ENCODE peak calls at places on chromosomes 3 and 15, in seven cellular contexts. A is right atrium auricular region, X is AG10803, E is progenitor cell of endocrine pancreas, S is cardiac fibroblast, J is endothelial cell, T is adrenal gland. D is an unnamed sample.
A peak's percentile ranks its signal among the peaks of the same experiment; 100 is the strongest.

GRCh38 chr15:74468341-74469032 is 7.5 kb upstream of the UBL7 start:
- DNase-seq in A (no peak), S (no peak), J (no peak), T (no peak), X (no peak), E (no peak), D (no peak)

GRCh38 chr15:32867313-32867626 is 149.5 kb downstream of the GREM1 start:
- DNase-seq in S (peak; percentile 75), A (no peak), T (peak; percentile 2), J (no peak), X (peak; percentile 90), E (no peak), D (no peak)

GRCh38 chr3:127951276-127951675 is 36.2 kb downstream of the KBTBD12 start:
- DNase-seq in X (peak; percentile 43), S (peak; percentile 15), J (no peak), T (peak; percentile 42), E (no peak), A (no peak), D (no peak)

GRCh38 chr15:100672959-100673358 is 70.6 kb downstream of the ASB7 start:
- DNase-seq in X (no peak), T (no peak), S (no peak), E (no peak), J (no peak), A (no peak), D (no peak)

GRCh38 chr3:136818851-136819783 is at the start of gene SLC35G2:
- DNase-seq in S (peak; percentile 73), X (peak; percentile 75), E (peak; percentile 45), T (peak; percentile 79), A (peak; percentile 61), J (peak; percentile 70), D (peak; percentile 52)

GRCh38 chr3:14988988-14989394 is 41.6 kb downstream of the NR2C2 start:
- DNase-seq in T (no peak), E (no peak), A (no peak), X (no peak), J (no peak), S (no peak), D (peak; percentile 81)

GRCh38 chr3:58082047-58082446 is 73.8 kb downstream of the FLNB start:
- DNase-seq in J (peak; percentile 59), E (no peak), A (no peak), T (no peak), X (no peak), S (peak; percentile 64), D (no peak)

GRCh38 chr15:87917480-87917879 is 339.1 kb downstream of the NTRK3 start:
- DNase-seq in T (no peak), E (no peak), J (no peak), A (no peak), S (no peak), X (no peak), D (no peak)

GRCh38 chr15:85047271-85047948 is 65.8 kb downstream of the PDE8A start:
- DNase-seq in X (peak; percentile 83), A (peak; percentile 66), T (peak; percentile 58), E (no peak), J (peak; percentile 62), S (peak; percentile 96), D (peak; percentile 31)

GRCh38 chr3:41223078-41223477 is 23.8 kb downstream of the CTNNB1 start:
- DNase-seq in J (no peak), X (no peak), A (no peak), T (no peak), S (no peak), E (no peak), D (no peak)

GRCh38 chr3:112582242-112582874 is 20.5 kb downstream of the SLC35A5 start:
- DNase-seq in X (peak; percentile 81), J (peak; percentile 44), S (peak; percentile 87), A (no peak), E (no peak), T (peak; percentile 30), D (no peak)

GRCh38 chr3:124964432-124964831 is 29.9 kb upstream of the MUC13 start:
- DNase-seq in S (peak; percentile 34), X (no peak), J (no peak), E (no peak), T (no peak), A (no peak), D (no peak)

GRCh38 chr15:50906954-50907865 is 1.3 kb upstream of the AP4E1 start:
- DNase-seq in T (no peak), J (no peak), S (no peak), E (no peak), X (no peak), A (no peak), D (peak; percentile 82)

GRCh38 chr3:29026301-29026700 is 254.6 kb upstream of the RBMS3 start:
- DNase-seq in S (no peak), X (no peak), J (no peak), A (no peak), E (no peak), T (no peak), D (no peak)

GRCh38 chr3:46693038-46693896 is at the start of gene ALS2CL:
- DNase-seq in E (peak; percentile 45), S (peak; percentile 18), J (peak; percentile 56), X (no peak), A (no peak), T (peak; percentile 64), D (peak; percentile 80)

GRCh38 chr3:17442332-17443049 is 299.9 kb downstream of the TBC1D5 start:
- DNase-seq in A (no peak), X (no peak), S (no peak), T (no peak), E (no peak), J (no peak), D (no peak)

GRCh38 chr3:157251685-157252084 is 91.7 kb upstream of the CCNL1 start:
- DNase-seq in A (no peak), T (no peak), J (no peak), E (no peak), S (no peak), X (no peak), D (no peak)

GRCh38 chr3:45572755-45573154 is 21.8 kb upstream of the LIMD1 start:
- DNase-seq in S (no peak), A (no peak), T (no peak), X (no peak), E (no peak), J (no peak), D (no peak)

GRCh38 chr3:42900731-42901420 is 5.1 kb upstream of the ZNF662 start:
- DNase-seq in E (no peak), A (no peak), T (no peak), S (no peak), J (no peak), X (no peak), D (no peak)

DNA sequence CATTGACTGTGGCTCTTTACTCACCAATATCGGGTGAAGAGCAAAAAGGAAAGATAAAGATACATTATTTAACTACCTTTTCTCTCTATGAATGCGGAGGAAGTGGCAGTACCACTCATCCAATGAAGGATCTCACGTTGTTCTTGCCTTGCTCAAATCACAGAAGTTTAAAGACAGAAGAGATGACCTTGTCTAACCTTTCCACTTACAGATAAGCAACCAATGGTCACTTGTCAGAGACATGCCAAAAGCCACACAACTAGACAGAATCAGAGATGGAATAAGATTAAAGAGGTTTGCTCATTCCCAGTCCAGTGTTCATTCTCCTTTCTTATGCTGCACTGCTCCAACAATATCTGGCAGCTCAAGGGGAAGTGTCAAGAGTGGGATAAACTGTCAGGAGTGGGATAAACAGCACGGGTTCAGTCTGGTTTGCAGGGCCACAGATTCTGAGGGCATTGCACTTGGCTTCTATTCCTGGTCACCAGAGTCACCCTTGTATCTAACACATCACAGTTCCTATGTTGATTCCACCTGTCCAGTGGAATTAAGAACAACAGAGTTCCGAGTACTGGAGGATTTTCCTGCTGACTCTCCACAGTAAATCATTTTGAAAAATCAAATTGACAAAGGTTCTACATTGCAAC is 6.7 kb downstream of the VPS13C start:
- DNase-seq in J (no peak), S (no peak), X (no peak), A (no peak), E (no peak), T (no peak), D (no peak)
- TF ChIP-seq CTCF in J (no peak), S (no peak), X (no peak), A (no peak), E (no peak), T (no peak), D (no peak)

DNA sequence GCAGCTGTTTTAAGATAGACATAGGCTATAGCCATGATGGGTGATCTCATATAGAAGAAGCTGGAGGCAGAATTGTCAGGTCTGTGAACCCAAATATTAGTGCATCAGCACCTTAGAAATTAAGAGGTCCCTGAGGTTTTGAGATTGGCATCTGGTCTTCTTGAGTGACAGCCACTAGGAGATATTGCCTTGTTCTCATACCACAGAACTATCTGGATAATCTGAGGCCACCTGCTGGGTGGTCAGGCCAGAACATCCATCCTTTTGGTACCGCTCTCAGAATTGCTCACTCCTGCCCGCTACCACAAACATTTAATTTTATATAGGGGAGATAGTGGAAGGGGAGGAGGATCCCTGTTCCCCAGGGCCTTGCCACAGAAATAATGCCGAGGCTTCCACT is 210.6 kb upstream of the ZPLD1 start:
- DNase-seq in T (no peak), S (peak; percentile 31), A (no peak), E (no peak), J (peak; percentile 19), X (peak; percentile 29), D (peak; percentile 18)
- TF ChIP-seq CTCF in T (peak; percentile 33), S (peak; percentile 45), A (no peak), E (no peak), J (no peak), X (peak; percentile 49), D (peak; percentile 20)

GRCh38 chr3:129632977-129633376 is 26.5 kb upstream of the PLXND1 start:
- DNase-seq in A (no peak), X (no peak), E (no peak), J (no peak), T (no peak), S (no peak), D (no peak)
- TF ChIP-seq CTCF in A (no peak), X (no peak), E (no peak), J (no peak), T (no peak), S (no peak), D (no peak)

DNA sequence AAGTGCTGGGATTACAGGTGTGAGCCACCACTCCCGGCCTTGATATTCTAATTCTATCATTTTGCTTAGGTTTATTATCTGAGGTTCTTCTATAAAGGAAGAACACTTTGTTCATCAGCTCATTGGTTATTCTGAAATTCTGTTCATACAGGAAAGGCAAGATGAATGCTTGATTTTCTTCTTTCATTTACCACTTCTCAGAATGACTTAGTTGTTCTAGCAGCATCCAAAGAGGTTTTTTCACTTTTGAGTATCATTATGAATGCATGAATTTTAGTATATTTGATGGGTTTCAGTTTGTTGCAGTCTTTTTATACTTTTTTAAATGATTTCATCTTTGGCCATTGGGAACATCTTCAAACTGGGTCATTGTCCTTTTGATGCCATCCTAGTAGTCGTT is 51.8 kb downstream of the RNF111 start:
- DNase-seq in S (no peak), J (no peak), A (no peak), E (no peak), X (no peak), T (no peak), D (no peak)
- TF ChIP-seq CTCF in S (no peak), J (no peak), A (no peak), E (no peak), X (no peak), T (no peak), D (no peak)